ENCODE peak calls at places on chromosomes 16 and 17, in eight cellular contexts. P, U, O, F, N, G, L and T are unnamed samples.

GRCh38 chr17:69523252-69523861 is 108.9 kb downstream of the MAP2K6 start:
- DNase-seq in P (no peak), U (no peak), O (no peak), F (no peak), N (peak; percentile 79), G (peak; percentile 64), L (no peak), T (no peak)

GRCh38 chr17:49822829-49823228 is 25.0 kb downstream of the TAC4 start:
- DNase-seq in P (peak; percentile 67), U (no peak), O (no peak), F (no peak), N (no peak), G (peak; percentile 62), L (no peak), T (no peak)

GRCh38 chr17:50909765-50910661 is 43.9 kb upstream of the TOB1 start:
- DNase-seq in P (no peak), U (no peak), O (peak; percentile 94), F (peak; percentile 50), N (no peak), G (no peak), L (no peak), T (no peak)

GRCh38 chr17:2064980-2065785 is 10.3 kb downstream of the HIC1 start:
- DNase-seq in P (no peak), U (peak; percentile 44), O (peak; percentile 62), F (no peak), N (peak; percentile 92), G (peak; percentile 68), L (no peak), T (no peak)

GRCh38 chr16:67396159-67396774 is 3.0 kb upstream of the TPPP3 start:
- DNase-seq in P (peak; percentile 79), U (peak; percentile 41), O (no peak), F (peak; percentile 69), N (peak; percentile 96), G (peak; percentile 78), L (peak; percentile 55), T (peak; percentile 89)

GRCh38 chr17:72439893-72440502 is 319.2 kb downstream of the SOX9 start:
- DNase-seq in P (no peak), U (no peak), O (no peak), F (no peak), N (no peak), G (no peak), L (no peak), T (no peak)

GRCh38 chr16:27892879-27893278 is 170.6 kb downstream of the GSG1L start:
- DNase-seq in P (no peak), U (no peak), O (no peak), F (no peak), N (peak; percentile 72), G (no peak), L (no peak), T (no peak)

GRCh38 chr17:78476973-78477372 is 98.5 kb downstream of the PGS1 start:
- DNase-seq in P (no peak), U (no peak), O (no peak), F (no peak), N (peak; percentile 19), G (no peak), L (no peak), T (no peak)

GRCh38 chr16:66402591-66403230 is 24.4 kb upstream of the BEAN1 start:
- DNase-seq in P (no peak), U (no peak), O (no peak), F (no peak), N (no peak), G (no peak), L (no peak), T (no peak)

GRCh38 chr16:50425648-50426047 is 56.9 kb upstream of the BRD7 start:
- DNase-seq in P (no peak), U (no peak), O (no peak), F (no peak), N (no peak), G (no peak), L (no peak), T (no peak)

GRCh38 chr16:70743791-70744190 is 57.2 kb downstream of the VAC14 start:
- DNase-seq in P (no peak), U (no peak), O (no peak), F (no peak), N (no peak), G (no peak), L (no peak), T (peak; percentile 24)

GRCh38 chr17:77280304-77280910 is 139.6 kb downstream of the SEC14L1 start:
- DNase-seq in P (peak; percentile 20), U (no peak), O (no peak), F (no peak), N (peak; percentile 37), G (peak; percentile 84), L (no peak), T (no peak)

GRCh38 chr16:3135120-3135715 is 389 bp downstream of the ZNF213 start:
- DNase-seq in P (no peak), U (no peak), O (no peak), F (no peak), N (no peak), G (no peak), L (no peak), T (no peak)

GRCh38 chr16:20899503-20900298 is 457 bp downstream of the DCUN1D3 start:
- DNase-seq in P (peak; percentile 21), U (no peak), O (no peak), F (peak; percentile 41), N (peak; percentile 29), G (no peak), L (peak; percentile 18), T (no peak)

GRCh38 chr17:59277031-59277430 is 54.4 kb upstream of the YPEL2 start:
- DNase-seq in P (no peak), U (no peak), O (no peak), F (no peak), N (no peak), G (no peak), L (no peak), T (no peak)

GRCh38 chr16:27879601-27880247 is 183.8 kb downstream of the GSG1L start:
- DNase-seq in P (peak; percentile 29), U (no peak), O (no peak), F (no peak), N (no peak), G (no peak), L (no peak), T (no peak)

DNA sequence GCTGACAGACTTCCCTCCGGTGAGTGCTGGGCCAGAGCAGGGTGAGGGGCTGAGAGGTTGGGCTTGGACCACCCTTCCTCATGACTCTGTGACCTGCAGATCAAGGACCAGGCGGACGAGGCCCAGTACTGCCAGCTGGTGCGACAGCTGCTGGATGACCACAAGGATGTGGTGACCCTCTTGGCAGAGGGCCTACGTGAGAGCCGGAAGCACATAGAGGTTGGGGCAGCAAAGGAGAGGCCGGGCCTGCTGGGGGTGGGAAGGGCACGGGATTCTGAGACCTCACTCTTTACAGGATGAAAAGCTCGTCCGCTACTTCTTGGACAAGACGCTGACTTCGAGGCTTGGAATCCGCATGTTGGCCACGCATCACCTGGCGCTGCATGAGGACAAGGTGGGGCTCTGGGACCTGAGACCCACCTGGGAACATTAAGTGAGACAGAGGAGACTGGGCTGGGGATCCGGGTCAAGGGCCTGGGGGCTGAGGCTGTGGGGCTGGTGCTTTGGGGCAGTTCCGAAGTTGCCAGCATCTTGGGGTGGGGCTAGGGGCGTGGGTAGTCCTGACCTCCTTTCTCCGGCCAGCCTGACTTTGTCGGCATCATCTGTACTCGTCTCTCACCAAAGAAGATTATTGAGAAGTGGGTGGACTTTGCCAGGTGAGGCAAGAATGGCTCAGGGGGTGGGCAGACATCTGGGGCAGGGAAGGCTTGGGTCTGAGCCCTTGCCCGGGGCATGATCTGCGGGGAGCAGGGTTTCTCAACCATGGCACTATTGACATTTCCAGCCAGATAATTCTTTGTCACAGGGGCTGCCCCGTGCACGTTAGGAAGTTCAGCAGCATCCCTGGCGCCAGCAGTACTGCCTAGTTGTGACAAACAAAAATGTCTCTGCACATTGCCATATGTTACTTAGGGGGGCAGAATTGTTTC is 2.2 kb downstream of the BCKDK start:
- DNase-seq in P (no peak), U (no peak), O (no peak), F (no peak), N (no peak), G (no peak), L (no peak), T (no peak)
- H3K4me3 ChIP-seq in P (no peak overlapping the region), U (no peak overlapping the region), O (no peak overlapping the region), F (no peak overlapping the region), N (no peak overlapping the region), G (no peak overlapping the region), L (no peak overlapping the region), T (no peak overlapping the region)

DNA sequence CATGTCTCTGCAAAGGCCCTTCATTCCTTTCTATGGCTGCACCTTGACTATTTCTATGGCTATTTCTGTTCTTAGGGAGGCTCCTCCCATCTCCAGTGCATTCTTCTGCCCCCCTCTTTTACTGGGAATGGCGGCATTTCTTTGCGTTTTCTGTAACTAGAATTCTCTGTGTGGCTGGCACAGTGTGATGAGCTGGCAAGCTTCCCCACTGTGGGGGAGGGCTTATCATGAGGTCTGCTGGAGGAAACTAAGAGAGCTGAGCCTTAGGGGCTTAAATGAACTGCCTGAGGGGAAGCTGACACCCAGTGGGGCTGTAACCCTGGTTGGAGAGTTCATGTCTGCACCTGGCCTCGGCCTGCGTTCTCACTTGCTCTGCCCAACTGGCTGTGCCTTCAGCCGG is 1.5 kb upstream of the CARD14 start:
- DNase-seq in P (no peak), U (no peak), O (no peak), F (no peak), N (no peak), G (no peak), L (no peak), T (no peak)
- H3K4me1 ChIP-seq in P (no peaks in the 10 kb centered on the region), U (no peaks in the 10 kb centered on the region), O (no peaks in the 10 kb centered on the region), F (no peaks in the 10 kb centered on the region), N (no peaks in the 10 kb centered on the region), G (no peaks in the 10 kb centered on the region), L (no peaks in the 10 kb centered on the region), T (no peaks in the 10 kb centered on the region)

DNA sequence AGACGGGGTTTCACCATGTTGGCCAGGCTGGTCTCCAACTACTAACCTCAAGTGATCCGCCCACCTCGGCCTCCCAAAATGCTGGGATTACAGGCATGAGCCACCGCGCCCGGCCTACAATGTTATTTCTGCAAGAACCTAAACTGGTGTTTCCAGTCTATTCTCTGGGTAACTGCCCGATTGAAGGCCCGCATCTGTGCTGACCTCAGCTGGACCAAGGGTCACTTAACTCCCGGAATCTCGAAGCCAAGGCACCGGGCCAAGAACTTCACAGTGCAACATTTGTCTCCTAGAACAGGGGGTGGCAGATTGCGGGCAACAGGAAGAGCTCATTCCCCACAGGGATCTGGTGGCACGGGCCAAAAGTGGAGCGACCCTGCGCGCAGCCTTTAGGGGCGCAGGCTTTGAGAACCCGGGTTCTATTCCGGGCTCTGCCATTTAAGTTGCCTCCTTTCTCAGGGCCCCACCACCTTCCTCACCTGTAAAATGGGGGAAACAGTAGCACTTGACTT is 785 bp downstream of the SHMT1 start:
- DNase-seq in P (peak; percentile 69), U (peak; percentile 59), O (no peak), F (peak; percentile 40), N (peak; percentile 13), G (no peak), L (peak; percentile 63), T (peak; percentile 81)
- H3K27ac ChIP-seq in P (peak overlapping the region; percentile 81), U (peak overlapping the region; percentile 63), O (no peak overlapping the region), F (peak overlapping the region; percentile 90), N (peak overlapping the region; percentile 38), G (no peak overlapping the region), L (peak overlapping the region; percentile 93), T (peak overlapping the region; percentile 68)

GRCh38 chr16:30606004-30606403 is 4.2 kb downstream of the ZNF689 start:
- DNase-seq in P (no peak), U (no peak), O (no peak), F (no peak), N (no peak), G (no peak), L (no peak), T (no peak)
- H3K4me3 ChIP-seq in P (no peak overlapping the region), U (no peak overlapping the region), O (no peak overlapping the region), F (no peak overlapping the region), N (no peak overlapping the region), G (no peak overlapping the region), L (no peak overlapping the region), T (no peak overlapping the region)